ENCODE peak calls at places on chromosomes 11 and 22, in ten cellular contexts. M is A549; K is body of pancreas; C is MM.1S; U is CD8-positive, alpha-beta memory T cell; S is upper lobe of right lung; L is foreskin keratinocyte; R is prostate gland; E is ovary; T is spleen. J is an unnamed sample. For H3K4me1, the result is how much of the 10 kb centered on the place peaks cover.

GRCh38 chr11:3221408-3222002 is 2.9 kb upstream of the MRGPRG start:
- DNase-seq in M (no peak), K (no peak), C (no peak), U (no peak), S (no peak), L (no peak), R (no peak), E (no peak), T (no peak), J (peak)

GRCh38 chr11:62573006-62573591 is 592 bp downstream of the EEF1G start:
- DNase-seq in M (no peak), K (no peak), C (no peak), U (peak), S (peak), L (no peak), R (no peak), E (no peak), T (no peak), J (no peak)

GRCh38 chr11:83349371-83349770 is 63.2 kb upstream of the CCDC90B start:
- DNase-seq in M (no peak), K (no peak), C (no peak), U (no peak), S (no peak), L (no peak), R (no peak), E (no peak), T (no peak), J (no peak)

GRCh38 chr11:130819561-130819960 is 96.7 kb downstream of the SNX19 start:
- DNase-seq in M (no peak), K (no peak), C (no peak), U (no peak), S (no peak), L (no peak), R (no peak), E (no peak), T (no peak), J (no peak)

GRCh38 chr22:44950806-44951509 is 58.8 kb downstream of the PHF21B start:
- DNase-seq in M (no peak), K (no peak), C (no peak), U (no peak), S (no peak), L (no peak), R (no peak), E (no peak), T (no peak), J (no peak)

GRCh38 chr11:579830-580601 is 3.7 kb downstream of the PHRF1 start:
- DNase-seq in M (no peak), K (peak), C (no peak), U (no peak), S (no peak), L (no peak), R (no peak), E (no peak), T (no peak), J (no peak)

GRCh38 chr22:31133911-31134310 is 6.4 kb downstream of the PLA2G3 start:
- DNase-seq in M (no peak), K (no peak), C (no peak), U (no peak), S (no peak), L (no peak), R (no peak), E (no peak), T (peak), J (no peak)

GRCh38 chr11:44977493-44977984 is 26.9 kb upstream of the TP53I11 start:
- DNase-seq in M (peak), K (no peak), C (no peak), U (no peak), S (no peak), L (no peak), R (peak), E (no peak), T (no peak), J (no peak)

GRCh38 chr22:35601013-35601580 is 16.0 kb downstream of the MB start:
- DNase-seq in M (no peak), K (no peak), C (no peak), U (no peak), S (no peak), L (no peak), R (no peak), E (no peak), T (no peak), J (no peak)

GRCh38 chr11:96188625-96189006 is 154.4 kb downstream of the MAML2 start:
- DNase-seq in M (no peak), K (no peak), C (peak), U (no peak), S (no peak), L (no peak), R (no peak), E (no peak), T (no peak), J (no peak)

GRCh38 chr22:27213766-27214581 is 556.6 kb downstream of the MIAT start:
- DNase-seq in M (no peak), K (peak), C (no peak), U (no peak), S (no peak), L (no peak), R (no peak), E (peak), T (no peak), J (peak)

GRCh38 chr11:2549876-2550605 is 105.2 kb downstream of the KCNQ1 start:
- DNase-seq in M (no peak), K (no peak), C (no peak), U (peak), S (peak), L (no peak), R (no peak), E (peak), T (peak), J (peak)

GRCh38 chr11:14380947-14381555 is 22.1 kb upstream of the RRAS2 start:
- DNase-seq in M (peak), K (peak), C (peak), U (peak), S (peak), L (no peak), R (peak), E (peak), T (peak), J (peak)

GRCh38 chr22:45009881-45010531 is at the start of gene PHF21B:
- DNase-seq in M (peak), K (no peak), C (no peak), U (no peak), S (no peak), L (no peak), R (peak), E (peak), T (no peak), J (peak)

GRCh38 chr22:44595841-44596341 is 97.9 kb upstream of the RTL6 start:
- DNase-seq in M (no peak), K (no peak), C (no peak), U (no peak), S (no peak), L (no peak), R (no peak), E (no peak), T (no peak), J (no peak)

GRCh38 chr22:38220653-38221386 is 19.0 kb downstream of the MAFF start:
- DNase-seq in M (no peak), K (no peak), C (no peak), U (no peak), S (no peak), L (no peak), R (no peak), E (no peak), T (no peak), J (no peak)

GRCh38 chr22:38221407-38221806 is 19.6 kb downstream of the MAFF start:
- DNase-seq in M (no peak), K (no peak), C (no peak), U (no peak), S (no peak), L (no peak), R (no peak), E (no peak), T (no peak), J (no peak)

GRCh38 chr22:38223289-38223960 is 21.6 kb downstream of the MAFF start:
- DNase-seq in M (no peak), K (no peak), C (no peak), U (no peak), S (no peak), L (no peak), R (no peak), E (no peak), T (no peak), J (no peak)

GRCh38 chr22:38221908-38222796 is 20.4 kb downstream of the MAFF start:
- DNase-seq in M (no peak), K (no peak), C (no peak), U (no peak), S (no peak), L (no peak), R (no peak), E (no peak), T (no peak), J (no peak)

GRCh38 chr22:38222797-38223119 is 21.0 kb downstream of the MAFF start:
- DNase-seq in M (no peak), K (no peak), C (no peak), U (no peak), S (no peak), L (no peak), R (peak), E (no peak), T (no peak), J (no peak)
- H3K4me1 ChIP-seq in M (half or more), K (under half), C (under half), U (under half), S (under half), L (under half), R (under half), E (under half), T (under half), J (under half)

GRCh38 chr11:86461892-86462291 is 87.2 kb downstream of the CCDC81 start:
- DNase-seq in M (no peak), K (no peak), C (no peak), U (no peak), S (no peak), L (no peak), R (no peak), E (no peak), T (no peak), J (no peak)

GRCh38 chr11:86459002-86459385 is 84.3 kb downstream of the CCDC81 start:
- DNase-seq in M (no peak), K (no peak), C (no peak), U (no peak), S (no peak), L (no peak), R (no peak), E (no peak), T (no peak), J (no peak)

GRCh38 chr11:86458294-86459001 is 83.8 kb downstream of the CCDC81 start:
- DNase-seq in M (no peak), K (no peak), C (no peak), U (no peak), S (no peak), L (no peak), R (no peak), E (no peak), T (no peak), J (no peak)

GRCh38 chr11:86460461-86461404 is 86.0 kb downstream of the CCDC81 start:
- DNase-seq in M (no peak), K (no peak), C (no peak), U (no peak), S (no peak), L (peak), R (no peak), E (no peak), T (no peak), J (no peak)

DNA sequence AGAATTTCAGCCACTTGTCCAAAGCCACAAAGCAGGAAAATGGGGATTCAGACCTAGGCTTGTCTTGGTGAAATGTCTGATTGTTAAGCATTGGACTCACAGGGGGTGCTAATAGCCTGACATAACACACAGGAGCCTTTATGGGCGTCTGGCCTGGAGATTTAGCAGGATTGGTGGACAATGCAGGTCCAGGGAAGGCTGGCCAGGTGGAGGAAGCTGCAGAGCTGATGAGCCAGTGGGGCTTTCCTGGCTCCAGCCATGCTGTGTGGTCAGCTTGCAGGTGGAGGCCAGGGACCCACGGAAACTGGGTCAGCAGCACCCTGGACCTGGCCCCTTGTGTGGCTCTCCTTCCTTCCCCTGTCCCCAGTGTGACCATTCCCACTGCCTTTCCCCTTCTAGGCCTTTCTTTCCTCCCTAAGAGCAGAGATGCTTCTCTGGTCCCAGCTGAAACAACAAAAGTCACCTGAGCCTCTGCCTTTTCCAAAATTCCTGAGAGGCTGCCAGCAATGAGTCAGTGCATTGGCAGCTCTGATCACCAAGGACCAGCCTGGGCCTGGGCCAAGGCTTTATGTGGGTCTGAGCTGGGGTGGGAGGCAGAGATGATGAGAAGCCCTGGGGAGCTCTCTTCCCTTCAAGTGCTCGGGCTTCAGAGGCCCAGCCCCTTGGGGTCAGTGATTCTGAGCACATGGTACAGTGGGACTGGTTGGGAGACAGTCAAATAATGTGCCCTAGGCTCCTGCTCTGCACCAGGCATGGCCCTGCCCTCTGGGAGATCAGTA is 85.2 kb downstream of the CCDC81 start:
- DNase-seq in M (peak), K (peak), C (no peak), U (no peak), S (no peak), L (peak), R (peak), E (peak), T (no peak), J (peak)
- H3K4me1 ChIP-seq in M (under half), K (under half), C (under half), U (under half), S (under half), L (under half), R (under half), E (under half), T (under half), J (under half)

GRCh38 chr22:42614312-42615091 is at the start of gene POLDIP3:
- DNase-seq in M (peak), K (peak), C (peak), U (peak), S (peak), L (peak), R (peak), E (peak), T (peak), J (peak)
- H3K4me1 ChIP-seq in M (under half), K (half or more), C (under half), U (under half), S (half or more), L (under half), R (under half), E (under half), T (half or more), J (under half)

DNA sequence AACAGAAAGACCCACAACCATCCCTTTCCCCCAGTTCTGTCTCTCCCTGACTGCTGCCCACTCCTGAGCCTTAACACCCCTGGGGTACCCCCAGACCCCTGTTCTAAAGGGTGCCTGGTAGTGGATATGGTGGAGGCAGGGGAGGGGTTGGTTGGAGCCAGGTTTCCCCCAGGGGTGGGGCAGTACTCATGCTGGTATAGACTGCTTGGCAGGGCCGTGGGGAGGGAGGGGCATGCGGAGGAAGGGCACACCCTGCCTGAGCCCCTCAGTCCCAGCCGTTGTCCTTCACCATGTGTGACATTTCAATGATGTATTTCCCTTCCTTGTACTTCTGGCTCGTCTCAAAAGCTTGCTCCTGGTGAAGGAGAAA is 4.0 kb downstream of the YPEL4 start:
- DNase-seq in M (no peak), K (no peak), C (no peak), U (no peak), S (no peak), L (no peak), R (no peak), E (peak), T (no peak), J (no peak)
- H3K4me1 ChIP-seq in M (under half), K (under half), C (under half), U (under half), S (under half), L (under half), R (under half), E (under half), T (half or more), J (under half)

DNA sequence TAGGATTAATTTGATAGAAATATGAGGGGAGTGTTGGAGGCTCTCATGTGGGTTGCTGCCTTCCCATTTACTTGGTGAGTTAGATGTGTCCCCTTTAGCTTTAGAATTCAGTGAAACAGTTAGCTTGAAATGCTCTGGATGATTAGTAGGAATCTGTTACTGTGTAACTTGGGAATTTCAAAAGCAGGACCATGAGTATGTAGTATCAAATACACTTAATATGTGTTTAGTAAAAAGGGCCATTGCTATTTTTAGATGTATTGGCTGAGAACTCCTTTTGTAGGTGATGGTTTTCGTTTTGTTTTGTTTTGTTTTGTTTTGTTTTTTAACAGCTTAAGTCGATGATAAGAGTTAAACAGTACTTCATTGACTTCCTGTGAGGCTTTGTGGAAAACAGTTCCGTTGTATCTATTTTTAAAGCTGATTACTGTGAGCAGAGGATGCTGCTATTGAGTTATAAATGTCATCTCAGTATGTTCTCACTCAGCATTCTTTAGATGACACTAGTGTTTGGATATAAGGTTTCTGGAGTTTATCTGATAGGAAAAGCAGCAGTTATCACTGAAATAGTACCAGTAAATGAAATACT is 53.5 kb downstream of the MCAM start:
- DNase-seq in M (no peak), K (no peak), C (peak), U (no peak), S (no peak), L (no peak), R (no peak), E (no peak), T (no peak), J (no peak)
- H3K4me1 ChIP-seq in M (under half), K (under half), C (under half), U (half or more), S (under half), L (under half), R (under half), E (under half), T (half or more), J (under half)

DNA sequence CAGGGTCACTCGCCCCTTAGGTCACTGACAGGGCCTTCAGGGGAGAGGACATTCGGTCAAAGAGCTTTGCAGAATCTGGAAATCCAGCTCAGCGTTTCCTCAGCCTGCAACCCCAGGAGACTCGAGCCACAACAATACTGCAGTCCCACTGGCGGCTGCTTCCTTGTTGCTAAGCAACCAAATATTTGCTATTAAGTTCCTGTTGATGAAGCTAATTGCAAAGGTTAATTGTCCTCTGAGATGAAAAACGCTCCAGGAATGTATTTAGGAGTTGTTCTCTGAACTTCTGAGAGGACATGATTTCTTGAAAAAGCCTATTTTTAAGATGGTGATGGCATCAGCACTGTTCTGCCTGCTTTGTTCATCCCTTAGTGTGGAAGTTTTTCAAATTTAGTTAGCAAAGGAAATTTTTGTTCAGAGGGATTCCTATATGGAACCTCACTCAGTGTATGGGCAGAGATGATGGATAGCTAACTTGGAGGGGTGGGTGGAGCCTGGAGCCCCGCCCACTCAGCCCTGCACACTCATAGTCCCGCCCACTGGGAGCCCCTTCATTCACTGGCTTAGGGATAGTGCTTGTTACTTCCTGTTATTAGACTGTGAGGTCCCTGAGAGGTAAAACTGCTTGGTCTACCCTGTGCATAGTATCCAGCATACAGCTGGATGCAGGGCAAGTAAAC is 109.1 kb downstream of the CSNK2A3 start:
- DNase-seq in M (no peak), K (peak), C (no peak), U (peak), S (no peak), L (no peak), R (no peak), E (peak), T (no peak), J (peak)
- H3K4me1 ChIP-seq in M (under half), K (under half), C (under half), U (under half), S (under half), L (under half), R (under half), E (under half), T (under half), J (under half)

GRCh38 chr11:13118194-13118593 is 109.1 kb downstream of the RASSF10 start:
- DNase-seq in M (peak), K (no peak), C (no peak), U (no peak), S (no peak), L (peak), R (no peak), E (no peak), T (no peak), J (no peak)
- H3K4me1 ChIP-seq in M (half or more), K (under half), C (under half), U (under half), S (under half), L (under half), R (under half), E (under half), T (under half), J (under half)

DNA sequence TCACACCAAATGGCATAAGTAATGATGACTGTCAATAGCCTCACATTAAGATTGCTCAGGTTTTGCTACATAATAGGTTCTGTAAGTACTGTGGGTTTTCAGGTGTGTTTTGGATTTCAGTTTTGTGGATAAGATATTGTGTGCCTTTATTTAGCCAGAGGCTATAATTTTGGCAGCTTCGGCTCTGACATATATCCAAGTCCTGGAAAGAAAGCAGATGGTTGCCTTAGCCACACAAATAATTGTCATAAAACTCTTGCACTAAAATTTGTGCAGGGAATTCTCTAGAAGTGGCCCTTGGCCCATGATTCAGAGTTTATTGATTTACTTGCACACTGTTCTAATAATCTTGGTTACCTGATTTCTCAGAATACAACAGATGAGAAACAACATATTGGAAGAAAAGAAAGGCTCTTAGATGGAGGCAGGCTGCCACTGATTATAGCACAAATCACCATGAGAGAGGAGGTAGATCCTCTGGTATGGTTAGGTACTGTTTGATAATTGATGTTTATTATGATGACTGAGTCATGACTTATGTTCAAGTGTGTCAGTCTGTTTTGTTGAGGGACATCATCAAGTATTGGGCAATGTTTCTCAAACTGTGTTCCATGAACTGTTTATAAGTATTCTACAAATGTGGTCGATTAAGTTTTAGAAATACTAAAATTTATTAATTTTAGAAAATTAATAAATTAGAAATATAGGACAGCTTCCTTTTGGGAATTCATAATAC is 9.7 kb downstream of the REXO2 start:
- DNase-seq in M (no peak), K (no peak), C (no peak), U (no peak), S (no peak), L (no peak), R (no peak), E (no peak), T (no peak), J (no peak)
- H3K4me1 ChIP-seq in M (under half), K (under half), C (under half), U (under half), S (under half), L (under half), R (under half), E (under half), T (under half), J (under half)